ENCODE peak calls at places on chromosomes 16 and 17, in four cellular contexts. Z is fibroblast of lung, N is spleen, G is pancreas. B is an unnamed sample.

GRCh38 chr17:68238894-68239293 is 8.9 kb upstream of the AMZ2 start:
- DNase-seq in Z (no peak), N (no peak), G (no peak), B (no peak)

GRCh38 chr17:13702266-13702665 is 100.5 kb upstream of the HS3ST3A1 start:
- DNase-seq in G (no peak), N (no peak), Z (peak; percentile 52), B (no peak)

GRCh38 chr17:73592531-73592961 is 51.7 kb downstream of the SDK2 start:
- DNase-seq in N (peak; percentile 80), G (no peak), Z (no peak), B (no peak)

GRCh38 chr16:26231647-26232046 is 539.9 kb downstream of the HS3ST4 start:
- DNase-seq in G (no peak), Z (no peak), N (no peak), B (no peak)

GRCh38 chr17:78933025-78933958 is 8.1 kb upstream of the TIMP2 start:
- DNase-seq in N (no peak), G (no peak), Z (peak; percentile 98), B (peak; percentile 82)

GRCh38 chr16:31265329-31266245 is 5.8 kb downstream of the ITGAM start:
- DNase-seq in Z (no peak), N (peak; percentile 82), G (peak; percentile 75), B (peak; percentile 81)

GRCh38 chr17:30117548-30118155 is 1.0 kb downstream of the NSRP1 start:
- DNase-seq in N (no peak), G (no peak), Z (peak; percentile 26), B (no peak)

GRCh38 chr16:70687172-70687531 is 1.3 kb upstream of the MTSS2 start:
- DNase-seq in N (no peak), G (no peak), Z (no peak), B (peak; percentile 63)

GRCh38 chr16:35152067-35152627 is 1692.7 kb downstream of the TP53TG3F start:
- DNase-seq in N (peak; percentile 35), Z (no peak), G (no peak), B (no peak)

GRCh38 chr17:20083460-20083859 is 74.3 kb downstream of the SPECC1 start:
- DNase-seq in N (no peak), G (no peak), Z (peak; percentile 74), B (no peak)

GRCh38 chr16:70476272-70477020 is 22.1 kb downstream of the FCSK start:
- DNase-seq in G (no peak), N (no peak), Z (peak; percentile 81), B (peak; percentile 75)

GRCh38 chr16:75701361-75701760 is at the start of gene DUXB:
- DNase-seq in Z (no peak), G (no peak), N (no peak), B (no peak)

GRCh38 chr17:17691468-17692263 is 10.4 kb downstream of the RAI1 start:
- DNase-seq in Z (no peak), G (peak; percentile 51), N (no peak), B (no peak)

GRCh38 chr16:84209989-84210388 is 19.0 kb downstream of the ADAD2 start:
- DNase-seq in G (no peak), N (no peak), Z (no peak), B (no peak)

GRCh38 chr17:16971458-16972338 is at the start of gene TNFRSF13B:
- DNase-seq in N (peak; percentile 86), Z (no peak), G (no peak), B (no peak)

GRCh38 chr16:22369221-22369811 is 5.1 kb downstream of the CDR2 start:
- DNase-seq in G (no peak), Z (peak; percentile 82), N (no peak), B (no peak)

GRCh38 chr17:21355586-21355985 is 20.6 kb upstream of the KCNJ12 start:
- DNase-seq in N (peak; percentile 27), Z (no peak), G (no peak), B (peak; percentile 30)

GRCh38 chr17:55388842-55389241 is 32.8 kb downstream of the MMD start:
- DNase-seq in G (no peak), N (no peak), Z (no peak), B (no peak)

GRCh38 chr17:76326306-76326705 is 18.2 kb upstream of the QRICH2 start:
- DNase-seq in G (no peak), Z (no peak), N (no peak), B (no peak)

GRCh38 chr16:50473375-50473945 is 74.7 kb upstream of the NKD1 start:
- DNase-seq in G (no peak), Z (no peak), N (no peak), B (no peak)

GRCh38 chr16:88475037-88475436 is 22.0 kb downstream of the ZFPM1 start:
- DNase-seq in Z (no peak), G (no peak), N (no peak), B (no peak)

GRCh38 chr16:51392651-51393187 is 241.6 kb upstream of the SALL1 start:
- DNase-seq in G (no peak), Z (peak; percentile 88), N (no peak), B (no peak)

GRCh38 chr17:72795941-72796340 is 296.5 kb downstream of the SLC39A11 start:
- DNase-seq in Z (no peak), G (no peak), N (no peak), B (no peak)

GRCh38 chr17:82978765-82979349 is 100.6 kb upstream of the METRNL start:
- DNase-seq in N (no peak), G (no peak), Z (no peak), B (no peak)

GRCh38 chr16:83733301-83733700 is 74.5 kb upstream of the HSBP1 start:
- DNase-seq in G (no peak), N (no peak), Z (peak; percentile 7), B (peak; percentile 26)

GRCh38 chr16:4190086-4190485 is 51.8 kb downstream of the SRL start:
- DNase-seq in N (no peak), Z (no peak), G (no peak), B (no peak)

GRCh38 chr17:75773121-75773807 is 8.3 kb upstream of the GALK1 start:
- DNase-seq in G (peak; percentile 56), Z (no peak), N (peak; percentile 72), B (peak; percentile 63)

GRCh38 chr17:66850692-66851091 is 15.8 kb downstream of the CACNG5 start:
- DNase-seq in Z (no peak), G (no peak), N (no peak), B (no peak)

GRCh38 chr16:57873218-57873617 is 70.9 kb upstream of the KIFC3 start:
- DNase-seq in G (no peak), N (peak; percentile 16), Z (no peak), B (no peak)

GRCh38 chr17:40448213-40448638 is 5.0 kb downstream of the IGFBP4 start:
- DNase-seq in N (no peak), G (no peak), Z (peak; percentile 60), B (no peak)

GRCh38 chr17:40448639-40449261 is 5.5 kb downstream of the IGFBP4 start:
- DNase-seq in G (no peak), Z (peak; percentile 61), N (no peak), B (no peak)

GRCh38 chr17:40445769-40446468 is 2.7 kb downstream of the IGFBP4 start:
- DNase-seq in N (no peak), Z (peak; percentile 50), G (no peak), B (no peak)

GRCh38 chr17:40443988-40444899 is 994 bp downstream of the IGFBP4 start:
- DNase-seq in G (no peak), Z (peak; percentile 62), N (no peak), B (no peak)

GRCh38 chr17:40447148-40447644 is 3.9 kb downstream of the IGFBP4 start:
- DNase-seq in N (no peak), Z (no peak), G (no peak), B (peak; percentile 85)
- H3K4me1 ChIP-seq in N (peaks cover 95% of the 10 kb centered on the region), Z (peaks cover 45% of the 10 kb centered on the region), G (peaks cover 28% of the 10 kb centered on the region), B (peaks cover 51% of the 10 kb centered on the region)

DNA sequence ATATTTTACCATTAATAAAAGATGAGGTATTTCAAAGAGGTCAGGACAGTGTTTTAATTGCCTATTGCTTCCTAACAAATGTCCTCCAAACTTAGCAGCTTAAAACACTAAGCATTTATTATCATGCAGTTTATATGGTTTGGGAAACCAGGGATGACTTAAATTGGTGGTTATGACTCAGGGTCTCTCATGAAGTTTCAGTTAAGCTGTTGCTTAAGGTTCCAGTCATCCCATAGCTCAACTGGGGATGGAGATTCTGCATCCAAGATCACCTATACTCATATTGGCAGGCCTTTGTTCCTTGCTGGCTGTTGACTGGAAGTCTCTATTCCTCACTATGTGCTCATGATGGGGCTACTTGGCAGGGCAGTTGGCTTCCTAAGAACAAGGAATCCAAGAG is 1329.9 kb upstream of the GOT2 start:
- DNase-seq in G (no peak), N (no peak), Z (no peak), B (no peak)
- H3K27ac ChIP-seq in G (no peak overlapping the region), N (no peak overlapping the region), Z (no peak overlapping the region), B (no peak overlapping the region)

GRCh38 chr17:39231587-39232551 is 6.1 kb upstream of the STAC2 start:
- DNase-seq in G (peak; percentile 73), N (peak; percentile 87), Z (peak; percentile 35), B (peak; percentile 72)
- H3K4me1 ChIP-seq in G (no peaks in the 10 kb centered on the region), N (peaks cover 15% of the 10 kb centered on the region), Z (peaks cover 4% of the 10 kb centered on the region), B (no peaks in the 10 kb centered on the region)

DNA sequence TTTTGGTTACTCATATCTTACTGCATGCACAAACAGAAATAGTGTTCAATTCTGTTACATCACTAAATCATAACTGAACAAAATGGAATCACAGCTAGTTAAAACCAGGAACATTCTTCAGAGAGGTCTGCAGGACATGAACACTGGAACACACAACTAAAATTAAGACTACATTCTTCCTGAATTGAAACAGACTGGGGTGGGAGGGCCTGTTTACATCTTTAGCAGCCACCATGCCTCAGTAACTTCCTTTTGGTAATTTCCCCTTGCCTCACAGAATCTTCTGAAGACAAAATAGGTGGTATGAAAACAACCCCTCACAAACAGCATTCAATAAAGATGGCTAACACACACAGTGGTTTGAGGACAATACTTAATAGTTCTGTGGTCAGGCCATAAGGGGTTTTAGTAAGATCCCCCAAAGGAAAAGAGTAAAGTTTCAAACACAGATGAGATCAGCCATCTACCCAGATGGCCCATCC is 6.5 kb downstream of the MARF1 start:
- DNase-seq in Z (no peak), N (no peak), G (no peak), B (no peak)
- H3K27ac ChIP-seq in Z (no peak overlapping the region), N (peak overlapping the region; percentile 98), G (no peak overlapping the region), B (no peak overlapping the region)

GRCh38 chr17:77437017-77437416 is 296.2 kb downstream of the SEC14L1 start:
- DNase-seq in G (no peak), N (peak; percentile 87), Z (peak; percentile 92), B (no peak)

GRCh38 chr17:77436481-77436880 is 295.7 kb downstream of the SEC14L1 start:
- DNase-seq in N (no peak), Z (no peak), G (no peak), B (no peak)

GRCh38 chr17:77435272-77436057 is 294.7 kb downstream of the SEC14L1 start:
- DNase-seq in N (no peak), Z (no peak), G (no peak), B (no peak)

GRCh38 chr17:77434136-77435114 is 293.7 kb downstream of the SEC14L1 start:
- DNase-seq in Z (no peak), N (no peak), G (no peak), B (no peak)

DNA sequence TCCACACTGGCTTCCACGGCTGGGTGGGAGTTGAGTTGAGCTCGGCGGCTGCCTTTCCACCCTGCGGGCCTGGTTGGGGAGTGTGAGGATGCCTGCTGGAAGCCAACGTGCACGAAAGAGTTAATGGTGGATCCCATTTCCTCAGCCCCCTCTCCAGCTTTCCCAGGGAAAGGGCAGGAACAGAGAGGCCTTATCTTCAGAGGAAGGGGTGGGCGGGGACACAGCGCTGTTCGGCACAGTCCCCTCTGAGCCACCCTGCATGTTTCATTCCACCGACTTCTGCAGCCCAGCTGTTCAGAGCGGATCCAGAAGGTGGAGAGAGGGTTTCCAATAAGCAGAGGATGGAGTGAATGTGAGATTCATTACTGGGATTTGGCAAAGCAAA is 295.3 kb downstream of the SEC14L1 start:
- DNase-seq in G (no peak), Z (peak; percentile 74), N (no peak), B (no peak)
- H3K4me1 ChIP-seq in G (peaks cover 10% of the 10 kb centered on the region), Z (peaks cover 63% of the 10 kb centered on the region), N (peaks cover 100% of the 10 kb centered on the region), B (peaks cover 60% of the 10 kb centered on the region)